ENCODE peak calls at places on chromosomes 12 and 14, in five cellular contexts. F is neuronal stem cell, A is cardiac muscle cell, K is fibroblast of lung, P is trophoblast cell. D is an unnamed sample. For H3K36me3, the result is how much of the 10 kb centered on the place peaks cover.

GRCh38 chr12:3202734-3203446 is 125.7 kb downstream of the TSPAN9 start:
- DNase-seq in F (peak), A (peak), P (peak), K (no peak), D (no peak)

GRCh38 chr12:131784909-131785762 is 43.1 kb upstream of the MMP17 start:
- DNase-seq in F (no peak), P (no peak), K (peak), A (no peak), D (no peak)

GRCh38 chr12:14111230-14111865 is 129.9 kb upstream of the GRIN2B start:
- DNase-seq in F (no peak), A (no peak), P (peak), K (no peak), D (peak)

GRCh38 chr12:8796831-8797626 is 25.4 kb upstream of the A2ML1 start:
- DNase-seq in P (no peak), A (no peak), F (no peak), K (no peak), D (no peak)

GRCh38 chr14:72237722-72238666 is 305.8 kb downstream of the RGS6 start:
- DNase-seq in A (no peak), K (no peak), P (no peak), F (no peak), D (no peak)

GRCh38 chr14:92105845-92106094 is 612 bp downstream of the ATXN3 start:
- DNase-seq in A (no peak), P (peak), F (peak), K (peak), D (no peak)

GRCh38 chr14:44029933-44030332 is 477.1 kb downstream of the FSCB start:
- DNase-seq in A (peak), P (no peak), K (no peak), F (no peak), D (no peak)

GRCh38 chr12:120799417-120800045 is 73.9 kb downstream of the ACADS start:
- DNase-seq in F (no peak), K (no peak), P (peak), A (no peak), D (no peak)

GRCh38 chr12:112004041-112004440 is 8.9 kb downstream of the TMEM116 start:
- DNase-seq in A (no peak), P (no peak), K (no peak), F (no peak), D (no peak)

GRCh38 chr14:74502236-74503019 is 8.9 kb downstream of the ISCA2 start:
- DNase-seq in P (peak), F (no peak), K (peak), A (peak), D (no peak)

GRCh38 chr12:102093319-102093718 is 26.6 kb downstream of the NUP37 start:
- DNase-seq in F (no peak), P (no peak), A (peak), K (peak), D (no peak)

GRCh38 chr12:116319851-116320621 is 42.5 kb upstream of the MED13L start:
- DNase-seq in F (no peak), P (peak), K (peak), A (peak), D (no peak)

GRCh38 chr14:100747021-100747586 is 20.4 kb downstream of the DLK1 start:
- DNase-seq in P (peak), F (no peak), A (peak), K (peak), D (no peak)

GRCh38 chr12:22687677-22688076 is 62.7 kb downstream of the ETNK1 start:
- DNase-seq in P (no peak), F (no peak), A (peak), K (peak), D (no peak)

GRCh38 chr14:24013654-24014514 is 25.2 kb downstream of the DHRS4L2 start:
- DNase-seq in A (peak), P (peak), F (peak), K (peak), D (peak)

GRCh38 chr14:55136241-55136640 is 7.2 kb downstream of the LGALS3 start:
- DNase-seq in P (peak), K (peak), F (no peak), A (peak), D (no peak)

GRCh38 chr14:75393794-75394193 is 34.0 kb upstream of the JDP2 start:
- DNase-seq in A (no peak), P (no peak), F (no peak), K (no peak), D (no peak)

GRCh38 chr12:72493390-72493789 is 221.2 kb downstream of the TRHDE start:
- DNase-seq in A (peak), P (no peak), F (no peak), K (peak), D (no peak)

GRCh38 chr12:2395352-2395977 is 342.7 kb downstream of the CACNA1C start:
- DNase-seq in K (peak), A (peak), F (peak), P (peak), D (peak)

GRCh38 chr12:25904442-25904841 is 54.0 kb upstream of the RASSF8 start:
- DNase-seq in A (peak), P (peak), F (no peak), K (peak), D (no peak)

GRCh38 chr14:77040995-77041744 is 12.7 kb upstream of the IRF2BPL start:
- DNase-seq in A (no peak), P (no peak), K (no peak), F (no peak), D (no peak)

GRCh38 chr12:120697344-120697743 is 10.4 kb downstream of the MLEC start:
- DNase-seq in A (no peak), P (no peak), F (no peak), K (no peak), D (no peak)

GRCh38 chr12:57165741-57166140 is 18.3 kb upstream of the LRP1-AS start:
- DNase-seq in A (no peak), P (no peak), K (peak), F (no peak), D (no peak)

GRCh38 chr14:77026166-77026929 is 2.2 kb downstream of the IRF2BPL start:
- DNase-seq in A (peak), P (peak), K (peak), F (peak), D (no peak)

GRCh38 chr12:124500232-124501079 is 67.0 kb downstream of the NCOR2 start:
- DNase-seq in P (peak), A (peak), F (peak), K (peak), D (peak)

GRCh38 chr12:3035171-3035570 is 42.0 kb upstream of the TSPAN9 start:
- DNase-seq in P (peak), A (peak), F (no peak), K (peak), D (no peak)

GRCh38 chr12:68410018-68410650 is 78.0 kb upstream of the MDM1 start:
- DNase-seq in F (no peak), A (no peak), K (no peak), P (no peak), D (no peak)

GRCh38 chr12:63845726-63846125 is 1.2 kb downstream of the SRGAP1 start:
- DNase-seq in F (no peak), P (peak), A (peak), K (peak), D (no peak)

GRCh38 chr12:40336573-40337199 is 111.9 kb downstream of the LRRK2 start:
- DNase-seq in K (peak), F (no peak), P (peak), A (peak), D (no peak)

GRCh38 chr12:30440826-30441602 is 254.7 kb downstream of the IPO8 start:
- DNase-seq in K (peak), P (no peak), A (peak), F (peak), D (peak)

GRCh38 chr12:66965613-66966012 is 286.7 kb upstream of the GRIP1 start:
- DNase-seq in F (no peak), K (peak), A (no peak), P (no peak), D (no peak)

GRCh38 chr12:45183263-45183662 is 32.6 kb upstream of the ANO6 start:
- DNase-seq in K (peak), P (no peak), F (no peak), A (peak), D (no peak)

GRCh38 chr14:105126970-105127307 is 41.6 kb downstream of the JAG2 start:
- DNase-seq in A (no peak), K (peak), F (no peak), P (no peak), D (no peak)

GRCh38 chr14:68390731-68391130 is 402.1 kb downstream of the ZFP36L1 start:
- DNase-seq in A (no peak), P (peak), K (peak), F (no peak), D (no peak)

GRCh38 chr12:52867636-52868035 is 18.8 kb upstream of the KRT78 start:
- DNase-seq in F (no peak), P (no peak), K (no peak), A (no peak), D (no peak)

DNA sequence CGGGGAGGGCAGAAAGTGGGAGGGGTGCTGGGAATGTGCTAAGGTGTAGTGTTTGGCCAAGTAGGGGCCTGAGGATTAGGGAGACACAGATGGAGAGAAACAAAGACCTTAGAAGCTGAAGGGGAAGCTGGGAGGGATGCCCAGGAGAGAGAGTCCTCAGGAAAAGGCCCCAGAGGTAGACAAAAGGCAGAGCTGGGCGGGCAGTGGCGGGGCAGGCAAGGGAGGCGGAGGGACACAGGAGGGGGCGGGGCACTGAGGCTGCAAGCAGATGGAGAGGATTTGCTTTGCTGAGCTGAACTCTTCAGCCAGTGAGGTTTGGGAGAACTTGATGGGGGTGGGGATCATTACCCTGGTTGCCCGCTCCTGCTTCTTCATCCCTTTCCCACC is 2.8 kb downstream of the PTMS start:
- DNase-seq in P (peak), F (peak), A (peak), K (peak), D (no peak)
- H3K4me3 ChIP-seq in P (no peak), F (peak), A (peak), K (peak), D (no peak)

DNA sequence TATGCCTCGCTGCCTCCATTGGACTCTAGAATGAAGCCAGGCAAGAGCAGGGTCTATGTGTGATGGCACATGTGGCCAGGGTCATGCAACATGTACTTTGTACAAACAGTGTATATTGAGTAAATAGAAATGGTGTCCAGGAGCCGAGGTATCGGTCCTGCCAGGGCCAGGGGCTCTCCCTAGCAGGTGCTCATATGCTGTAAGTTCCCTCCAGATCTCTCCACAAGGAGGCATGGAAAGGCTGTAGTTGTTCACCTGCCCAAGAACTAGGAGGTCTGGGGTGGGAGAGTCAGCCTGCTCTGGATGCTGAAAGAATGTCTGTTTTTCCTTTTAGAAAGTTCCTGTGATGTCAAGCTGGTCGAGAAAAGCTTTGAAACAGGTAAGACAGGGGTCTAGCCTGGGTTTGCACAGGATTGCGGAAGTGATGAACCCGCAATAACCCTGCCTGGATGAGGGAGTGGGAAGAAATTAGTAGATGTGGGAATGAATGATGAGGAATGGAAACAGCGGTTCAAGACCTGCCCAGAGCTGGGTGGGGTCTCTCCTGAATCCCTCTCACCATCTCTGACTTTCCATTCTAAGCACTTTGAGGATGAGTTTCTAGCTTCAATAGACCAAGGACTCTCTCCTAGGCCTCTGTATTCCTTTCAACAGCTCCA is 39.6 kb downstream of the DAD1 start:
- DNase-seq in F (no peak), K (no peak), P (no peak), A (no peak), D (no peak)
- H3K36me3 ChIP-seq in F (under half), K (under half), P (under half), A (under half), D (under half)

GRCh38 chr14:96662116-96662901 is 134.9 kb upstream of the VRK1 start:
- DNase-seq in K (peak), F (no peak), A (no peak), P (peak), D (no peak)
- H3K4me3 ChIP-seq in K (no peak), F (peak), A (no peak), P (no peak), D (no peak)

GRCh38 chr12:109961612-109962011 is 34.6 kb downstream of the GIT2 start:
- DNase-seq in A (no peak), K (peak), F (no peak), P (no peak), D (no peak)

GRCh38 chr12:109959411-109960093 is 36.6 kb downstream of the GIT2 start:
- DNase-seq in A (no peak), K (no peak), F (no peak), P (no peak), D (no peak)

GRCh38 chr12:109962388-109962787 is 33.8 kb downstream of the GIT2 start:
- DNase-seq in A (no peak), K (no peak), F (no peak), P (no peak), D (no peak)

GRCh38 chr12:109961201-109961600 is 35.0 kb downstream of the GIT2 start:
- DNase-seq in F (no peak), P (no peak), K (peak), A (peak), D (no peak)

GRCh38 chr12:109958374-109958773 is 37.8 kb downstream of the GIT2 start:
- DNase-seq in A (no peak), P (no peak), F (no peak), K (no peak), D (no peak)
- H3K36me3 ChIP-seq in A (under half), P (under half), F (half or more), K (under half), D (under half)

D was measured in iPS DF 6.9.